ENCODE peak calls at places on chromosome 12, in six cellular contexts. X, C, M, A, B and F are unnamed samples.

GRCh38 chr12:94971923-94972322 is 31.6 kb downstream of the NDUFA12 start:
- DNase-seq in X (no peak), C (no peak), M (no peak), A (no peak), B (no peak), F (no peak)

GRCh38 chr12:20376984-20377383 is 8.6 kb downstream of the PDE3A start:
- DNase-seq in X (no peak), C (no peak), M (peak; percentile 68), A (no peak), B (no peak), F (no peak)

GRCh38 chr12:38175538-38175937 is 141.0 kb upstream of the ALG10B start:
- DNase-seq in X (no peak), C (no peak), M (no peak), A (no peak), B (no peak), F (no peak)

GRCh38 chr12:86496595-86496994 is 240.4 kb upstream of the MGAT4C start:
- DNase-seq in X (no peak), C (no peak), M (no peak), A (no peak), B (no peak), F (no peak)

GRCh38 chr12:121955258-121956040 is 37.1 kb downstream of the CFAP251 start:
- DNase-seq in X (peak; percentile 21), C (no peak), M (peak; percentile 48), A (no peak), B (no peak), F (no peak)

GRCh38 chr12:74598819-74599218 is 61.2 kb downstream of the ATXN7L3B start:
- DNase-seq in X (no peak), C (no peak), M (peak; percentile 1), A (no peak), B (no peak), F (no peak)

GRCh38 chr12:46205293-46205692 is 63.5 kb downstream of the SLC38A1 start:
- DNase-seq in X (no peak), C (no peak), M (peak; percentile 28), A (no peak), B (no peak), F (no peak)

GRCh38 chr12:92063641-92064040 is 82.0 kb downstream of the BTG1 start:
- DNase-seq in X (no peak), C (no peak), M (peak; percentile 58), A (no peak), B (no peak), F (no peak)

GRCh38 chr12:39127401-39127800 is 222.0 kb upstream of the CPNE8 start:
- DNase-seq in X (no peak), C (no peak), M (peak; percentile 19), A (no peak), B (no peak), F (no peak)

GRCh38 chr12:27982380-27982779 is 9.8 kb upstream of the PTHLH start:
- DNase-seq in X (no peak), C (no peak), M (peak; percentile 9), A (no peak), B (no peak), F (no peak)

GRCh38 chr12:113228394-113229028 is 7.2 kb downstream of the TPCN1 start:
- DNase-seq in X (no peak), C (no peak), M (no peak), A (no peak), B (no peak), F (no peak)

GRCh38 chr12:132218915-132219314 is 74.7 kb downstream of the NOC4L start:
- DNase-seq in X (no peak), C (peak; percentile 47), M (peak; percentile 16), A (no peak), B (no peak), F (peak; percentile 37)

GRCh38 chr12:54692353-54692752 is 44.2 kb upstream of the DCD start:
- DNase-seq in X (no peak), C (no peak), M (no peak), A (no peak), B (no peak), F (no peak)

GRCh38 chr12:53211476-53212381 is 4.7 kb upstream of the ITGB7 start:
- DNase-seq in X (no peak), C (no peak), M (no peak), A (no peak), B (no peak), F (no peak)

GRCh38 chr12:96456265-96456974 is 33.0 kb upstream of the CFAP54 start:
- DNase-seq in X (peak; percentile 38), C (no peak), M (no peak), A (no peak), B (no peak), F (no peak)

GRCh38 chr12:123667771-123668170 is 3.1 kb upstream of the TCTN2 start:
- DNase-seq in X (no peak), C (no peak), M (no peak), A (no peak), B (no peak), F (no peak)

GRCh38 chr12:52200783-52201519 is 9.1 kb upstream of the KRT80 start:
- DNase-seq in X (no peak), C (no peak), M (no peak), A (no peak), B (no peak), F (no peak)